ENCODE peak calls at places on chromosomes 11 and 22, in five cellular contexts. K is activated CD8-positive, alpha-beta memory T cell treated with anti-CD3 and anti-CD28 coated beads, Interleukin-2, amount 10 ng/mL, durations not matched to agents 7 days and 5 days; H is T-helper 1 cell; R is body of pancreas; W is RWPE1. D is an unnamed sample.

GRCh38 chr11:21415566-21415965 is 746.2 kb downstream of the NELL1 start:
- DNase-seq in K (no peak), H (no peak), R (no peak), W (no peak), D (no peak)

GRCh38 chr22:25898707-25899365 is 156.8 kb downstream of the MYO18B start:
- DNase-seq in K (no peak), H (no peak), R (no peak), W (no peak), D (no peak)

GRCh38 chr11:128279861-128280260 is 307.5 kb downstream of the ETS1 start:
- DNase-seq in K (no peak), H (no peak), R (no peak), W (peak; percentile 3), D (no peak)

GRCh38 chr11:128607819-128608218 is 20.5 kb upstream of the ETS1 start:
- DNase-seq in K (peak; percentile 27), H (no peak), R (no peak), W (no peak), D (no peak)

GRCh38 chr22:45312856-45313255 is 3.1 kb downstream of the FAM118A start:
- DNase-seq in K (no peak), H (no peak), R (no peak), W (no peak), D (no peak)

GRCh38 chr11:71562120-71562519 is 3.2 kb upstream of the KRTAP5-10 start:
- DNase-seq in K (no peak), H (no peak), R (no peak), W (no peak), D (no peak)

GRCh38 chr11:69080361-69080973 is 31.7 kb downstream of the TPCN2 start:
- DNase-seq in K (no peak), H (no peak), R (no peak), W (peak; percentile 77), D (peak; percentile 26)

GRCh38 chr11:18775492-18776292 is 15.9 kb downstream of the PTPN5 start:
- DNase-seq in K (peak; percentile 81), H (no peak), R (peak; percentile 86), W (peak; percentile 38), D (peak; percentile 85)

GRCh38 chr11:112279901-112280267 is 19.2 kb upstream of the PLET1 start:
- DNase-seq in K (peak; percentile 83), H (peak; percentile 52), R (peak; percentile 74), W (peak; percentile 55), D (peak; percentile 73)

D was measured in Calu3.